ENCODE peak calls at places on chromosomes 1 and 21, in six cellular contexts. One of them, this sample, is unnamed.
A peak's percentile ranks its signal among the peaks of the same experiment; 100 is the strongest.

GRCh38 chr1:149995927-149996326 is 14.6 kb downstream of the OTUD7B start:
- DNase-seq in GM12865: peak; percentile 63
- DNase-seq in prostate gland: peak; percentile 44
- DNase-seq in brain microvascular endothelial cell: peak; percentile 25
- DNase-seq in HCT116: no peak
- DNase-seq in coronary artery: no peak
- DNase-seq in this sample: no peak

GRCh38 chr1:70503358-70503757 is 92.3 kb downstream of the CTH start:
- DNase-seq in GM12865: no peak
- DNase-seq in prostate gland: no peak
- DNase-seq in brain microvascular endothelial cell: peak; percentile 32
- DNase-seq in HCT116: no peak
- DNase-seq in coronary artery: no peak
- DNase-seq in this sample: no peak

GRCh38 chr1:109803901-109804331 is 40.2 kb upstream of the EPS8L3 start:
- DNase-seq in GM12865: no peak
- DNase-seq in prostate gland: no peak
- DNase-seq in brain microvascular endothelial cell: no peak
- DNase-seq in HCT116: no peak
- DNase-seq in coronary artery: peak; percentile 76
- DNase-seq in this sample: no peak

GRCh38 chr1:39462074-39462473 is 29.4 kb upstream of the BMP8A start:
- DNase-seq in GM12865: no peak
- DNase-seq in prostate gland: no peak
- DNase-seq in brain microvascular endothelial cell: peak; percentile 45
- DNase-seq in HCT116: no peak
- DNase-seq in coronary artery: no peak
- DNase-seq in this sample: no peak

GRCh38 chr1:231192620-231193163 is 30.8 kb downstream of the TRIM67 start:
- DNase-seq in GM12865: no peak
- DNase-seq in prostate gland: no peak
- DNase-seq in brain microvascular endothelial cell: no peak
- DNase-seq in HCT116: no peak
- DNase-seq in coronary artery: no peak
- DNase-seq in this sample: peak; percentile 43

GRCh38 chr21:17688912-17689874 is 76.5 kb upstream of the BTG3 start:
- DNase-seq in GM12865: peak; percentile 26
- DNase-seq in prostate gland: peak; percentile 49
- DNase-seq in brain microvascular endothelial cell: peak; percentile 5
- DNase-seq in HCT116: peak; percentile 4
- DNase-seq in coronary artery: no peak
- DNase-seq in this sample: no peak

GRCh38 chr1:32786856-32787255 is 30.3 kb downstream of the YARS1 start:
- DNase-seq in GM12865: peak; percentile 63
- DNase-seq in prostate gland: no peak
- DNase-seq in brain microvascular endothelial cell: no peak
- DNase-seq in HCT116: no peak
- DNase-seq in coronary artery: no peak
- DNase-seq in this sample: no peak

GRCh38 chr1:153355445-153356071 is 2.1 kb upstream of the S100A9 start:
- DNase-seq in GM12865: peak; percentile 78
- DNase-seq in prostate gland: peak; percentile 18
- DNase-seq in brain microvascular endothelial cell: peak; percentile 18
- DNase-seq in HCT116: peak; percentile 46
- DNase-seq in coronary artery: peak; percentile 68
- DNase-seq in this sample: peak; percentile 39

GRCh38 chr1:228317411-228317828 is 89.2 kb downstream of the TRIM11 start:
- DNase-seq in GM12865: no peak
- DNase-seq in prostate gland: no peak
- DNase-seq in brain microvascular endothelial cell: no peak
- DNase-seq in HCT116: no peak
- DNase-seq in coronary artery: peak; percentile 63
- DNase-seq in this sample: no peak

GRCh38 chr1:231629132-231629531 is 2.5 kb downstream of the DISC1 start:
- DNase-seq in GM12865: no peak
- DNase-seq in prostate gland: no peak
- DNase-seq in brain microvascular endothelial cell: peak; percentile 38
- DNase-seq in HCT116: no peak
- DNase-seq in coronary artery: no peak
- DNase-seq in this sample: no peak

GRCh38 chr1:108057536-108057935 is 92.6 kb upstream of the VAV3 start:
- DNase-seq in GM12865: no peak
- DNase-seq in prostate gland: no peak
- DNase-seq in brain microvascular endothelial cell: peak; percentile 44
- DNase-seq in HCT116: no peak
- DNase-seq in coronary artery: no peak
- DNase-seq in this sample: no peak

GRCh38 chr21:45390831-45391742 is 13.9 kb upstream of the COL18A1 start:
- DNase-seq in GM12865: no peak
- DNase-seq in prostate gland: no peak
- DNase-seq in brain microvascular endothelial cell: no peak
- DNase-seq in HCT116: no peak
- DNase-seq in coronary artery: no peak
- DNase-seq in this sample: no peak

GRCh38 chr1:26290416-26291261 is 10.8 kb downstream of the SH3BGRL3 start:
- DNase-seq in GM12865: peak; percentile 24
- DNase-seq in prostate gland: no peak
- DNase-seq in brain microvascular endothelial cell: no peak
- DNase-seq in HCT116: no peak
- DNase-seq in coronary artery: no peak
- DNase-seq in this sample: no peak

GRCh38 chr1:33231166-33231565 is 25.1 kb upstream of the ZNF362 start:
- DNase-seq in GM12865: no peak
- DNase-seq in prostate gland: no peak
- DNase-seq in brain microvascular endothelial cell: no peak
- DNase-seq in HCT116: no peak
- DNase-seq in coronary artery: no peak
- DNase-seq in this sample: no peak

GRCh38 chr1:236149003-236149595 is 6.8 kb downstream of the GPR137B start:
- DNase-seq in GM12865: no peak
- DNase-seq in prostate gland: no peak
- DNase-seq in brain microvascular endothelial cell: no peak
- DNase-seq in HCT116: no peak
- DNase-seq in coronary artery: no peak
- DNase-seq in this sample: no peak

DNA sequence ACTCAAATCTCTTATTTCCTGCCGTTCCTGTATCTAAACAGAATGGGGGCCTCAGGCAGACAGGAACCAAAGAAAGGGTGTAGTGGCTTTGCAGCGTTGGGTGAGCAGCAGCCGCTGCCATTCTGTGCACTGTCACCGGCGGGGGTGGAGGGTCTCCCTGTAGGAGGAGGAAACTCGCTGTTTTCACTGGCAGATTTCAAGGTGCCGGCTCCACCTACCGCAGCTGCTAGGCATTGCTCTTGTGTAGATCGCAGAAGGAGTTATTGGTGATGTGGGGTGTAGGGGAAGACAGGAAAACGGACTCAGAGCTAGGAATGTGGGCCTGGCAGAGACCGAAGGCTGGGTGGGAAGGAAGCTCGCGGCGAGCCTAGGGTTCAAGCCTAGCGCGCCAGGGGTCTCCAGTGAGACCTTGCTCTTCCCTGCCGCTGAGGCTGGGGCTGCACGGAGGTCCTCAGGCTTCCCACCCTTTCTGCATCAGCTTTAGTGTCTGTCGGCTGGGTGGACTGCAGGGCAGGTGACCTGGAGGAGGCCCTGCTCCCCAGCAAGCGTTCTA is 20.8 kb downstream of the ATP5PO start:
- DNase-seq in GM12865: peak; percentile 79
- DNase-seq in prostate gland: peak; percentile 50
- DNase-seq in brain microvascular endothelial cell: peak; percentile 90
- DNase-seq in HCT116: peak; percentile 27
- DNase-seq in coronary artery: peak; percentile 85
- DNase-seq in this sample: peak; percentile 47
- H3K4me3 ChIP-seq in GM12865: peak overlapping the region; percentile 3
- H3K4me3 ChIP-seq in prostate gland: no peak overlapping the region
- H3K4me3 ChIP-seq in brain microvascular endothelial cell: peak overlapping the region; percentile 43
- H3K4me3 ChIP-seq in HCT116: no peak overlapping the region
- H3K4me3 ChIP-seq in coronary artery: peak overlapping the region; percentile 66
- H3K4me3 ChIP-seq in this sample: peak overlapping the region; percentile 22

GRCh38 chr1:213982814-213983588 is 4.8 kb upstream of the PROX1 start:
- DNase-seq in GM12865: no peak
- DNase-seq in prostate gland: no peak
- DNase-seq in brain microvascular endothelial cell: no peak
- DNase-seq in HCT116: no peak
- DNase-seq in coronary artery: no peak
- DNase-seq in this sample: no peak
- H3K4me3 ChIP-seq in GM12865: no peak overlapping the region
- H3K4me3 ChIP-seq in prostate gland: no peak overlapping the region
- H3K4me3 ChIP-seq in brain microvascular endothelial cell: peak overlapping the region; percentile 20
- H3K4me3 ChIP-seq in HCT116: no peak overlapping the region
- H3K4me3 ChIP-seq in coronary artery: peak overlapping the region; percentile 66
- H3K4me3 ChIP-seq in this sample: no peak overlapping the region

GRCh38 chr1:155079487-155080249 is 1.0 kb downstream of the EFNA3 start:
- DNase-seq in GM12865: no peak
- DNase-seq in prostate gland: no peak
- DNase-seq in brain microvascular endothelial cell: no peak
- DNase-seq in HCT116: no peak
- DNase-seq in coronary artery: no peak
- DNase-seq in this sample: no peak

GRCh38 chr1:155082941-155083541 is 4.4 kb downstream of the EFNA3 start:
- DNase-seq in GM12865: no peak
- DNase-seq in prostate gland: peak; percentile 62
- DNase-seq in brain microvascular endothelial cell: no peak
- DNase-seq in HCT116: no peak
- DNase-seq in coronary artery: no peak
- DNase-seq in this sample: peak; percentile 63

GRCh38 chr1:155080250-155081228 is 1.9 kb downstream of the EFNA3 start:
- DNase-seq in GM12865: no peak
- DNase-seq in prostate gland: no peak
- DNase-seq in brain microvascular endothelial cell: no peak
- DNase-seq in HCT116: no peak
- DNase-seq in coronary artery: no peak
- DNase-seq in this sample: no peak

GRCh38 chr1:155082301-155082940 is 3.8 kb downstream of the EFNA3 start:
- DNase-seq in GM12865: no peak
- DNase-seq in prostate gland: no peak
- DNase-seq in brain microvascular endothelial cell: no peak
- DNase-seq in HCT116: no peak
- DNase-seq in coronary artery: no peak
- DNase-seq in this sample: no peak

DNA sequence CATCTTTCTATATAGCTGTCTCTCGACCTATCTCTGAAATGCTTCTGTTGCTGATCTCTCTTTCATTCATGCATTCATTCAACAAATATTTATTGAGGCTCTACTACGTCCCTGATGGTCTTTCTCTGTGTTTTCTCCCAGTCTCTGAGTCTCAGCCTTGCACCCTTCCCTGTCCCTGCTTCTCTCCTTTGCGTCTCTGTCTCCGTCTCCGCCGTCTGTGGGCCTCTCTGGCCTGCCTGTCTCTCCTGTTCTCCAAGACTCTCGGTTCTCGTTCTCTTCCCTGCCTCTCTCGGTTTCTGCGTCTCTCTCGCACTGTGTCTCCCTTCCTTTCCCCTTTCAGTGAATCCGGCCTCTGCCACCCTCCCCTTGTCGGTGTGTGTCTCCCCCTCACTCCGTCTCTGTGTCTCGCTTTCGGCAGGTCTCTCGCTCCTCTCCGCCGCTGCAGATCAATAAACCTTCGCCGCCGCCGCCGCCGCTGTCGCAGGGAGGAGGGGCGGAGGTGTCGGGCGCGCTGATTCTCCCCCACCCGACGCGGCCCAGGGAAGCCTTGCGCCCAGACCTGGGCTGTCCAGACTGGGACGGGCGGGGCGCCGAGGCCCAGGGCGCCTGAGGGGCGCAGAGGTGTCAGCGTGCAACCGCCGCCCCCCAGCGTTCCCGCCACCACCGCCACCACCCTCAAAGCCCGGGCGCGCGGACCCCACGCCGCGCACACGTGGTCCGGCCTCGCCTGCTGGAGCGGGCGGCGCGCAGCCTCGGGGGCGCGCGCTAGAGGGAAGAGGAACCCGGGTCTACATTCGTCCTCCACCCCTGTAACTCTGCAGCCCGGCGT is 3.0 kb downstream of the EFNA3 start:
- DNase-seq in GM12865: no peak
- DNase-seq in prostate gland: no peak
- DNase-seq in brain microvascular endothelial cell: no peak
- DNase-seq in HCT116: no peak
- DNase-seq in coronary artery: peak; percentile 64
- DNase-seq in this sample: no peak
- H3K4me3 ChIP-seq in GM12865: no peak overlapping the region
- H3K4me3 ChIP-seq in prostate gland: no peak overlapping the region
- H3K4me3 ChIP-seq in brain microvascular endothelial cell: no peak overlapping the region
- H3K4me3 ChIP-seq in HCT116: no peak overlapping the region
- H3K4me3 ChIP-seq in coronary artery: peak overlapping the region; percentile 68
- H3K4me3 ChIP-seq in this sample: peak overlapping the region; percentile 65

GRCh38 chr1:198798923-198799386 is 160.1 kb downstream of the PTPRC start:
- DNase-seq in GM12865: peak; percentile 20
- DNase-seq in prostate gland: no peak
- DNase-seq in brain microvascular endothelial cell: no peak
- DNase-seq in HCT116: no peak
- DNase-seq in coronary artery: no peak
- DNase-seq in this sample: no peak
- H3K4me3 ChIP-seq in GM12865: no peak overlapping the region
- H3K4me3 ChIP-seq in prostate gland: no peak overlapping the region
- H3K4me3 ChIP-seq in brain microvascular endothelial cell: no peak overlapping the region
- H3K4me3 ChIP-seq in HCT116: no peak overlapping the region
- H3K4me3 ChIP-seq in coronary artery: no peak overlapping the region
- H3K4me3 ChIP-seq in this sample: no peak overlapping the region

GRCh38 chr1:100440075-100440809 is 87.9 kb downstream of the CDC14A start:
- DNase-seq in GM12865: peak; percentile 14
- DNase-seq in prostate gland: peak; percentile 29
- DNase-seq in brain microvascular endothelial cell: no peak
- DNase-seq in HCT116: no peak
- DNase-seq in coronary artery: no peak
- DNase-seq in this sample: no peak

GRCh38 chr1:100445565-100445964 is 92.4 kb upstream of the GPR88 start:
- DNase-seq in GM12865: no peak
- DNase-seq in prostate gland: no peak
- DNase-seq in brain microvascular endothelial cell: no peak
- DNase-seq in HCT116: no peak
- DNase-seq in coronary artery: no peak
- DNase-seq in this sample: no peak

GRCh38 chr1:100441651-100442050 is 89.3 kb downstream of the CDC14A start:
- DNase-seq in GM12865: no peak
- DNase-seq in prostate gland: no peak
- DNase-seq in brain microvascular endothelial cell: no peak
- DNase-seq in HCT116: no peak
- DNase-seq in coronary artery: no peak
- DNase-seq in this sample: no peak

GRCh38 chr1:100448371-100448770 is 89.6 kb upstream of the GPR88 start:
- DNase-seq in GM12865: no peak
- DNase-seq in prostate gland: peak; percentile 81
- DNase-seq in brain microvascular endothelial cell: no peak
- DNase-seq in HCT116: no peak
- DNase-seq in coronary artery: no peak
- DNase-seq in this sample: peak; percentile 95

GRCh38 chr1:100443739-100444571 is 91.6 kb downstream of the CDC14A start:
- DNase-seq in GM12865: peak; percentile 52
- DNase-seq in prostate gland: no peak
- DNase-seq in brain microvascular endothelial cell: peak; percentile 66
- DNase-seq in HCT116: no peak
- DNase-seq in coronary artery: no peak
- DNase-seq in this sample: no peak
- H3K4me3 ChIP-seq in GM12865: no peak overlapping the region
- H3K4me3 ChIP-seq in prostate gland: no peak overlapping the region
- H3K4me3 ChIP-seq in brain microvascular endothelial cell: no peak overlapping the region
- H3K4me3 ChIP-seq in HCT116: no peak overlapping the region
- H3K4me3 ChIP-seq in coronary artery: no peak overlapping the region
- H3K4me3 ChIP-seq in this sample: no peak overlapping the region

This sample was measured in LNCaP clone FGC.